ENCODE peak calls at places on chromosome 16, in five cellular contexts. One of them, this sample, is unnamed.

GRCh38 chr16:66728117-66728787 is 23.2 kb downstream of the DYNC1LI2 start:
- DNase-seq in mammary epithelial cell: peak; percentile 26
- DNase-seq in H1: no peak
- DNase-seq in PC-3: peak; percentile 66
- DNase-seq in HepG2: peak; percentile 60
- DNase-seq in this sample: peak; percentile 87

GRCh38 chr16:88548131-88548874 is 21.9 kb upstream of the ZC3H18 start:
- DNase-seq in mammary epithelial cell: no peak
- DNase-seq in H1: no peak
- DNase-seq in PC-3: no peak
- DNase-seq in HepG2: no peak
- DNase-seq in this sample: no peak

GRCh38 chr16:54936979-54937672 is 6.5 kb downstream of the IRX5 start:
- DNase-seq in mammary epithelial cell: peak; percentile 82
- DNase-seq in H1: no peak
- DNase-seq in PC-3: no peak
- DNase-seq in HepG2: no peak
- DNase-seq in this sample: peak; percentile 68

GRCh38 chr16:88326611-88327485 is 55.9 kb upstream of the ZNF469 start:
- DNase-seq in mammary epithelial cell: no peak
- DNase-seq in H1: no peak
- DNase-seq in PC-3: no peak
- DNase-seq in HepG2: no peak
- DNase-seq in this sample: no peak

GRCh38 chr16:53642094-53642493 is 61.6 kb downstream of the RPGRIP1L start:
- DNase-seq in mammary epithelial cell: peak; percentile 9
- DNase-seq in H1: no peak
- DNase-seq in PC-3: no peak
- DNase-seq in HepG2: no peak
- DNase-seq in this sample: no peak

GRCh38 chr16:77888786-77889185 is 100.4 kb downstream of the VAT1L start:
- DNase-seq in mammary epithelial cell: no peak
- DNase-seq in H1: no peak
- DNase-seq in PC-3: no peak
- DNase-seq in HepG2: no peak
- DNase-seq in this sample: no peak

GRCh38 chr16:27258241-27258734 is 10.3 kb downstream of the NSMCE1 start:
- DNase-seq in mammary epithelial cell: peak; percentile 68
- DNase-seq in H1: no peak
- DNase-seq in PC-3: peak; percentile 54
- DNase-seq in HepG2: peak; percentile 84
- DNase-seq in this sample: no peak

GRCh38 chr16:89489731-89490385 is 503 bp downstream of the ANKRD11 start:
- DNase-seq in mammary epithelial cell: no peak
- DNase-seq in H1: no peak
- DNase-seq in PC-3: no peak
- DNase-seq in HepG2: no peak
- DNase-seq in this sample: no peak

GRCh38 chr16:54366943-54367342 is 80.4 kb upstream of the IRX3 start:
- DNase-seq in mammary epithelial cell: no peak
- DNase-seq in H1: no peak
- DNase-seq in PC-3: no peak
- DNase-seq in HepG2: no peak
- DNase-seq in this sample: no peak

GRCh38 chr16:89473136-89473712 is 17.1 kb downstream of the ANKRD11 start:
- DNase-seq in mammary epithelial cell: no peak
- DNase-seq in H1: no peak
- DNase-seq in PC-3: no peak
- DNase-seq in HepG2: no peak
- DNase-seq in this sample: no peak

GRCh38 chr16:64083428-64084129 is 1038.3 kb downstream of the CDH11 start:
- DNase-seq in mammary epithelial cell: no peak
- DNase-seq in H1: no peak
- DNase-seq in PC-3: no peak
- DNase-seq in HepG2: no peak
- DNase-seq in this sample: no peak

GRCh38 chr16:3503513-3503912 is 2.7 kb downstream of the CLUAP1 start:
- DNase-seq in mammary epithelial cell: peak; percentile 62
- DNase-seq in H1: no peak
- DNase-seq in PC-3: no peak
- DNase-seq in HepG2: no peak
- DNase-seq in this sample: no peak

GRCh38 chr16:4612977-4613635 is 1.6 kb downstream of the UBALD1 start:
- DNase-seq in mammary epithelial cell: peak; percentile 69
- DNase-seq in H1: no peak
- DNase-seq in PC-3: peak; percentile 67
- DNase-seq in HepG2: no peak
- DNase-seq in this sample: no peak

GRCh38 chr16:3035972-3036725 is 595 bp downstream of the BICDL2 start:
- DNase-seq in mammary epithelial cell: no peak
- DNase-seq in H1: no peak
- DNase-seq in PC-3: no peak
- DNase-seq in HepG2: no peak
- DNase-seq in this sample: no peak

GRCh38 chr16:12539185-12539929 is 264.3 kb downstream of the CPPED1 start:
- DNase-seq in mammary epithelial cell: peak; percentile 60
- DNase-seq in H1: no peak
- DNase-seq in PC-3: peak; percentile 14
- DNase-seq in HepG2: no peak
- DNase-seq in this sample: no peak

GRCh38 chr16:67296422-67296821 is 17.1 kb downstream of the PLEKHG4 start:
- DNase-seq in mammary epithelial cell: peak; percentile 37
- DNase-seq in H1: no peak
- DNase-seq in PC-3: peak; percentile 64
- DNase-seq in HepG2: no peak
- DNase-seq in this sample: no peak

GRCh38 chr16:13957197-13958078 is 37.5 kb downstream of the ERCC4 start:
- DNase-seq in mammary epithelial cell: peak; percentile 87
- DNase-seq in H1: no peak
- DNase-seq in PC-3: peak; percentile 88
- DNase-seq in HepG2: peak; percentile 94
- DNase-seq in this sample: peak; percentile 72
- H3K4me3 ChIP-seq in mammary epithelial cell: peak overlapping the region; percentile 16
- H3K4me3 ChIP-seq in H1: no peak overlapping the region
- H3K4me3 ChIP-seq in PC-3: peak overlapping the region; percentile 68
- H3K4me3 ChIP-seq in HepG2: peak overlapping the region; percentile 36
- H3K4me3 ChIP-seq in this sample: peak overlapping the region; percentile 48

GRCh38 chr16:30567160-30567990 is 4.1 kb downstream of the ZNF688 start:
- DNase-seq in mammary epithelial cell: peak; percentile 94
- DNase-seq in H1: no peak
- DNase-seq in PC-3: peak; percentile 58
- DNase-seq in HepG2: no peak
- DNase-seq in this sample: no peak
- H3K4me2 ChIP-seq in mammary epithelial cell: no peak overlapping the region
- H3K4me2 ChIP-seq in H1: no peak overlapping the region
- H3K4me2 ChIP-seq in PC-3: peak overlapping the region; percentile 43
- H3K4me2 ChIP-seq in HepG2: peak overlapping the region; percentile 37
- H3K4me2 ChIP-seq in this sample: no peak overlapping the region

GRCh38 chr16:68644715-68645493 is at the start of gene CDH3:
- DNase-seq in mammary epithelial cell: peak; percentile 97
- DNase-seq in H1: peak; percentile 82
- DNase-seq in PC-3: peak; percentile 71
- DNase-seq in HepG2: no peak
- DNase-seq in this sample: peak; percentile 48
- H3K9ac ChIP-seq in mammary epithelial cell: peak within 1 kb of the TSS; percentile 96
- H3K9ac ChIP-seq in H1: peak within 1 kb of the TSS; percentile 85
- H3K9ac ChIP-seq in PC-3: peak within 1 kb of the TSS; percentile 82
- H3K9ac ChIP-seq in HepG2: no peak within 1 kb of the TSS
- H3K9ac ChIP-seq in this sample: no peak within 1 kb of the TSS

GRCh38 chr16:18803569-18804462 is 2.5 kb upstream of the ARL6IP1 start:
- DNase-seq in mammary epithelial cell: no peak
- DNase-seq in H1: no peak
- DNase-seq in PC-3: peak; percentile 9
- DNase-seq in HepG2: no peak
- DNase-seq in this sample: no peak
- H3K4me3 ChIP-seq in mammary epithelial cell: no peak overlapping the region
- H3K4me3 ChIP-seq in H1: peak overlapping the region; percentile 2
- H3K4me3 ChIP-seq in PC-3: no peak overlapping the region
- H3K4me3 ChIP-seq in HepG2: no peak overlapping the region
- H3K4me3 ChIP-seq in this sample: no peak overlapping the region

DNA sequence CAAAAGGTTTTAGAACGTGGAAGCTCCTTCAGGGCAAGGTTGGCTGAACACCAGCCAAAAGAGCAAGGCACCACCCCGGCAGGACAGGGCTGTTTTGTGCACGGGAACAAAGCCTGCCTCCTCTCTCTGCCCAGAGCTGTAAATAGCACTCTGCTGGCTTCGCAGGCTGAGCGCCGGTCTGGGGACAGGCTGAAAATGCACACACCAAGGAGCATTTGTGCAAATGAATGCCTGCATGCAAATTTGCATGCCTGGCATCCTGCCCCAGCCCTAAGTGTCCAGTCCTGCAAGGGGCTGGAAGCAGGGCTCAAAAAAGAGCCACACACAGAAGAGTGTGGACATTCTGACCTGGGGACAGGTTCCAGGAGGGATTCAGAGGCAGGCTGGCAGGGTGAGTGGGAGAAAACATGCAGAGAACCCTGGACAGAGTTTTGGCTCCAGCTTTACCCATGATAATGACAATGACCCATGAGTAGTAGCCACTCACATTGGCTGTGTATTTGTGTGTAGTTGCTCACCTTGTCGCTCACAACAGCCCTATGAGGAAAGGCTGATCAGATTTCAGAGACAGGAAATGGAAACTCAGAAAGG is 11.7 kb downstream of the ABAT start:
- DNase-seq in mammary epithelial cell: no peak
- DNase-seq in H1: no peak
- DNase-seq in PC-3: peak; percentile 32
- DNase-seq in HepG2: no peak
- DNase-seq in this sample: no peak
- H3K4me2 ChIP-seq in mammary epithelial cell: no peak overlapping the region
- H3K4me2 ChIP-seq in H1: no peak overlapping the region
- H3K4me2 ChIP-seq in PC-3: peak overlapping the region; percentile 31
- H3K4me2 ChIP-seq in HepG2: peak overlapping the region; percentile 2
- H3K4me2 ChIP-seq in this sample: no peak overlapping the region

GRCh38 chr16:82655720-82656500 is 29.1 kb downstream of the CDH13 start:
- DNase-seq in mammary epithelial cell: no peak
- DNase-seq in H1: no peak
- DNase-seq in PC-3: no peak
- DNase-seq in HepG2: no peak
- DNase-seq in this sample: no peak
- H3K9ac ChIP-seq in mammary epithelial cell: no peak overlapping the region
- H3K9ac ChIP-seq in H1: no peak overlapping the region
- H3K9ac ChIP-seq in PC-3: no peak overlapping the region
- H3K9ac ChIP-seq in HepG2: no peak overlapping the region
- H3K9ac ChIP-seq in this sample: no peak overlapping the region

GRCh38 chr16:1960665-1961630 is 1.6 kb downstream of the NDUFB10 start:
- DNase-seq in mammary epithelial cell: peak; percentile 64
- DNase-seq in H1: no peak
- DNase-seq in PC-3: peak; percentile 56
- DNase-seq in HepG2: peak; percentile 53
- DNase-seq in this sample: peak; percentile 88
- H3K4me3 ChIP-seq in mammary epithelial cell: peak overlapping the region; percentile 91
- H3K4me3 ChIP-seq in H1: peak overlapping the region; percentile 89
- H3K4me3 ChIP-seq in PC-3: peak overlapping the region; percentile 91
- H3K4me3 ChIP-seq in HepG2: peak overlapping the region; percentile 81
- H3K4me3 ChIP-seq in this sample: peak overlapping the region; percentile 80

DNA sequence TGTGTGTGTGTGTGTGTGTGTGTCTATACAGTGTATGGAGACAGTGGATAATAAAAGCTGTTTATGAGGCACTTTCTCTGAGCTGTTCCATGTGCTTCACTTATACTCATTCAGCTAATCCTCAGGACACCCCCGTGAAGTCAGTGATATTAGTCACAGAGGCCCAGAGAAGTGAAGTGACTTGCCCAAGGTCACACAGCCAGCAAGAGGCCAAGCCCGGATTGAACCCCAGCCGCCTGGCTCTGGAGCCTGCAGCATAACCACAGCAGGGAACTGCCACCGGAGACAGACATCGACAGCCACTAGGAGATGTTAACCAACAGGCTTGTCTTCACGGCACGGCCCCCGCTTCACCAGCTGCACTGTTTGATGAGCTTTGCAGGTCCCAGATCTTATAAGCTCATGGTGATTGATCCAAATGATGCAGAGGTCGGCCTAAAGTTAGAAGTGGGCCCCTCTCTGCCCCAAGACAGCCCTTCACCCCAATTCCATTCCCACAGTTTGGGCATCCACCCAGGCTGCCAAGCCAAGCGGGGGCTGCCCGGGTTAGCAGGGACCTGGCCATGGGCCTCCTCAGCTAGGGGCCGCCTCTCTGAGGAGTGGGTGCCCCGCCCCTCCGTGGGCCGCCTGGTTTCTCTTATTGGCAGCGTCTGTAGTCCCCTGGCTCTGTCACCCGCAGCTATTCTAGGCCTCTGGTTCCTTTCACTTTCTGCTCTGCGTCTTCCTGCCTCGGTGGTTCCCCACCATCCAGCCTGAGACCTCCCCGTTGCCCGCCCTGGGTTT is 30.9 kb downstream of the SOCS1 start:
- DNase-seq in mammary epithelial cell: peak; percentile 32
- DNase-seq in H1: no peak
- DNase-seq in PC-3: no peak
- DNase-seq in HepG2: no peak
- DNase-seq in this sample: no peak
- H3K4me2 ChIP-seq in mammary epithelial cell: no peak overlapping the region
- H3K4me2 ChIP-seq in H1: no peak overlapping the region
- H3K4me2 ChIP-seq in PC-3: no peak overlapping the region
- H3K4me2 ChIP-seq in HepG2: no peak overlapping the region
- H3K4me2 ChIP-seq in this sample: peak overlapping the region; percentile 33

DNA sequence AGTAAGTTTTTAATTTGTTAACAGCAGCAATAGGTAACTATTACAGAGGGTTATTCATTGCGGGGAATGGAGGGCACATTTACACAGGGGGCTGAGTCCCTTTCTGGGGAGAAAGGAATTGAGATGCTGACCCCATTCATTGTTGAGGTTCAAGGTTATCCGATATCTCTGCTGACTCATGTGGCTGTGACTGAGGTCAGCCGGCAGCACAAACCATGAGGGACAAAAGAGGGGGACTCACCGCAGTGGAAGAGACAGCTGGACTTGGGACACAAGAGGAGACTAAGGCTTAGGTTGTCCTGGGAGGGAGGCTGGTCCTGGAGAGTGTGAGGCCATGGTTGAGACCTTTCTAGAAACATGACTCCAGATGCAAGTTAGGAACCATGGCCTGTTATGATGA is 119.1 kb upstream of the XYLT1 start:
- DNase-seq in mammary epithelial cell: no peak
- DNase-seq in H1: no peak
- DNase-seq in PC-3: no peak
- DNase-seq in HepG2: no peak
- DNase-seq in this sample: no peak
- H3K9ac ChIP-seq in mammary epithelial cell: no peak overlapping the region
- H3K9ac ChIP-seq in H1: no peak overlapping the region
- H3K9ac ChIP-seq in PC-3: no peak overlapping the region
- H3K9ac ChIP-seq in HepG2: no peak overlapping the region
- H3K9ac ChIP-seq in this sample: no peak overlapping the region

GRCh38 chr16:73052441-73053030 is 4.6 kb upstream of the ZFHX3 start:
- DNase-seq in mammary epithelial cell: no peak
- DNase-seq in H1: no peak
- DNase-seq in PC-3: no peak
- DNase-seq in HepG2: no peak
- DNase-seq in this sample: no peak

GRCh38 chr16:73053038-73053378 is 5.1 kb upstream of the ZFHX3 start:
- DNase-seq in mammary epithelial cell: no peak
- DNase-seq in H1: no peak
- DNase-seq in PC-3: no peak
- DNase-seq in HepG2: no peak
- DNase-seq in this sample: no peak

GRCh38 chr16:73050115-73051099 is 2.5 kb upstream of the ZFHX3 start:
- DNase-seq in mammary epithelial cell: no peak
- DNase-seq in H1: no peak
- DNase-seq in PC-3: no peak
- DNase-seq in HepG2: no peak
- DNase-seq in this sample: no peak

GRCh38 chr16:73051903-73052302 is 4.0 kb upstream of the ZFHX3 start:
- DNase-seq in mammary epithelial cell: no peak
- DNase-seq in H1: no peak
- DNase-seq in PC-3: no peak
- DNase-seq in HepG2: no peak
- DNase-seq in this sample: no peak

GRCh38 chr16:73051216-73051615 is 3.3 kb upstream of the ZFHX3 start:
- DNase-seq in mammary epithelial cell: no peak
- DNase-seq in H1: no peak
- DNase-seq in PC-3: no peak
- DNase-seq in HepG2: no peak
- DNase-seq in this sample: no peak
- H3K4me3 ChIP-seq in mammary epithelial cell: no peak overlapping the region
- H3K4me3 ChIP-seq in H1: no peak overlapping the region
- H3K4me3 ChIP-seq in PC-3: no peak overlapping the region
- H3K4me3 ChIP-seq in HepG2: peak overlapping the region; percentile 55
- H3K4me3 ChIP-seq in this sample: no peak overlapping the region

This sample was measured in Karpas-422.